ENCODE peak calls at places on chromosomes 1 and 21, in seven cellular contexts. S, V, F, L, D, N and A are unnamed samples.

GRCh38 chr1:150221552-150221951 is 14.4 kb downstream of the ANP32E start:
- DNase-seq in S (peak), V (no peak), F (no peak), L (no peak), D (peak), N (peak), A (peak)

GRCh38 chr1:2348346-2349275 is 42.7 kb downstream of the MORN1 start:
- DNase-seq in S (no peak), V (no peak), F (peak), L (no peak), D (no peak), N (no peak), A (no peak)

GRCh38 chr21:9758888-9759287 is 762.5 kb upstream of the TPTE start:
- DNase-seq in S (no peak), V (no peak), F (no peak), L (no peak), D (no peak), N (no peak), A (no peak)

GRCh38 chr1:77925536-77925935 is 37.1 kb downstream of the NEXN start:
- DNase-seq in S (no peak), V (no peak), F (no peak), L (no peak), D (peak), N (no peak), A (no peak)

GRCh38 chr1:191963781-191964455 is 194.3 kb upstream of the RGS18 start:
- DNase-seq in S (no peak), V (no peak), F (no peak), L (no peak), D (peak), N (no peak), A (peak)

GRCh38 chr21:46205121-46205520 is 20.9 kb upstream of the SPATC1L start:
- DNase-seq in S (no peak), V (no peak), F (no peak), L (no peak), D (no peak), N (no peak), A (no peak)

GRCh38 chr1:112935474-112936289 is 20.3 kb downstream of the SLC16A1 start:
- DNase-seq in S (peak), V (peak), F (no peak), L (peak), D (peak), N (no peak), A (peak)

GRCh38 chr21:45103966-45104520 is 29.7 kb downstream of the ADARB1 start:
- DNase-seq in S (no peak), V (no peak), F (no peak), L (no peak), D (no peak), N (no peak), A (no peak)

GRCh38 chr1:221832617-221833016 is 90.7 kb upstream of the DUSP10 start:
- DNase-seq in S (no peak), V (peak), F (no peak), L (no peak), D (no peak), N (no peak), A (no peak)

DNA sequence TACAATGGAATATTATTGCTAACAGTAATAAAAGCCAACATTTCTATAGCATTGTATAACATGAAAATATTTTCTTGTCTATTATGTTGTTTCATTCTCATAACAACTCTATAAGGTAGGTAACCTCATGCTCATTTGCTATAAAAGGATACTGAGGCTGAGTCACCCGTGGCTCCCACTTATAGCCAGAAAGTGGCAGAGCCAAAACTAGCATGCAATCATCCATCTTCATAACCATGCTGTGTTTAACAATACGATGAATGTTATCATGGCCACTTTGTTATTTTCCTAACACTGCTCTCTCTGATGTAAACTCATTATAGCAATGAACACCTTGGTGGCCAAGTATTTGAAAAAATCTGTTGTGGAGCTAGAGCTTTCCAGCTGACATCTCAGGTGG is 80.8 kb upstream of the JUN start:
- DNase-seq in S (no peak), V (peak), F (no peak), L (no peak), D (peak), N (no peak), A (no peak)
- TF ChIP-seq CTCF in S (no peak), V (no peak), F (no peak), L (no peak), D (no peak), N (no peak), A (no peak)

DNA sequence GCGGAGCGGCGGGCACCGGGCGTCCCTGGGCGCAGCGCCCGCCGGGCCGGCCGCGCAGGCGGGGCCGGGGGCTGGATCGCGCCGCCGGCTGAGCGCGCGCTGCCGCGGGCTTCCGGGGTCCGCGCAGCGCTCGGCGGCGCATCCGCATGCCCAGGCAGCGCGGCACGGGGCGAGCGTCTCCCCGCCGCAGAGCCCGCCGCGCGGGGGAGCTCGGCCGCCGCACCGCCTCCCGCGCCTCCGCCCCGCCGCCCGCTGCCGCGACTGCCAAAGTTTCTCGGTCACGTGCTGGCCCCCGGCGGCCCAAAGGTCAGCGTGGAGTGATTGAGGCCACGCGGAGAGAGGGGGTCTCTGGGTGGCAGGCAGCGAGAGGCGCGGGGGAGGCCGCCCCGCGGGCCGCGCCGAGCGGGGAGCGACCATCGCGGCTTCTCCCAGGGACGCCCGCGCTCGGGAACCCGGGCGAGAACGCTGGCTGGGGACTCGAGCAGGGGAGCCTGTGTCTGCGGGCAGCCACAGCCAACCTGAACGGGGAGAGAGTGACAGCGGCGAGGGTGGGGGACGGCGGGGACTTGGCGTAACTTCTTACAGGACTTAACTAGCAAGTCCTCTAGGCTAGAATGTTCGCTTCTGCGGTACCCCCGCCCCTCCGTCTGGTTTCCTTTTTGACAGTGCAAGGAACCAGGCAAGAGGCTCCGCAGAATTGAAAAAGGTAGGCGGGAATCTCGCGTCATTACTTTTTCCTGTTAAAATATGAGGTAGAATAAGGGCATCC is at the start of gene ILDR2:
- DNase-seq in S (peak), V (peak), F (peak), L (peak), D (peak), N (peak), A (peak)
- TF ChIP-seq EZH2 in S (peak), V (peak), F (no peak), L (no peak), D (peak), N (no peak), A (no peak)

DNA sequence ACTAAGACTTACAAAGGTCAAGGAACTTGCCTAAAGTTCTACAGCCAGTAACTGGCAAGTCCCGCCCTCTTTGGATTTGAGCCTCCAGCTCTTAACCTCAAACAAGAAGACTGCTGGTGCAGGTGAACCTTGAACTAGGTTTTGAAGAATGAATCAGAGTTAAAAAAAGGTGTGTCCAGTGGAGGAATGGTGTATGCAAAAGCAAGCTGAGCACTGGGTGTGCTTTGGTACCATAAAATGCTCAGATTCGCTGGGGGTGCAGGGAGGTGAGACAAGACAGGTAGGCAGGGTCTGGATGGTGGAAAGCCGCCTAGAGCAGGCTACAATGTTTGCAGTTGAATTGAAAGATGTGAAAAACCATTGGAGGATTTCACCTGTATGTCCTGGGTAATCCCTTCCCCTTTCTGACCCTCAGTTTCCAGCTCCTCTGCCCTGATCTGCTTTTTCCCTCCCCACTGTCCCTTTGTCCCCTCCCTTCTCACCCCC is 39.8 kb downstream of the FOXD2 start:
- DNase-seq in S (peak), V (no peak), F (no peak), L (no peak), D (no peak), N (peak), A (no peak)
- H3K27ac ChIP-seq in S (peak), V (no peak), F (no peak), L (no peak), D (no peak), N (peak), A (no peak)

DNA sequence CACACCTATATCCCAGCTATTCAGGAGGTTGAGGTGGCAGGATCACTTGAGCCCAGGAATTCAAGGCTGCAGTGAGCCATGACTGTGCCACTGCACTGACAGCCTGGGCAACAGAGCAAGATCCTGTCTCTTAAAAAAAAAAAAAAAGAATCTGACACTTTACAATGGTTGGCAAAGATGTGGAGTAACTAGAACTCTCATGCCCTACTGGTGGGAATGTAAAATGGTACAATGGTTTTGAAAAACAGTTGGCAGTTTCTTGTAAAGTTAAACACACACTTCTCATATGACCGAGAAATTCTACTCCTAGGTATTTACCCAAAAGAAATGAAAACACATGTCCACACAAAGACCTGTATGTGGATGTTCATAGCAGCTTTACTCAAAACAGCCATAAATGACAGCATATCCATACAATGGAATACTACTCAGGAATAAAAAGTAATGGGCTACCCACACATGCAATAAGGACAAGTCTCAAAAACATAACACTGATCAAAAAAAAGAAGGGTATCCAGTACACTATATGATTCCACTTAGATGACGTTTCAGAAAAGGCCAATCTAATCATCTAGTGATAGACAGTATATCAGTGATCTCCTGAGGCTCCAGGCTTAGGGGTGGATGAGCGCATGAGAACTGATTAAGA is 58.1 kb downstream of the HLCS start:
- DNase-seq in S (peak), V (no peak), F (no peak), L (no peak), D (peak), N (no peak), A (no peak)
- TF ChIP-seq CTCF in S (peak), V (peak), F (no peak), L (no peak), D (peak), N (peak), A (peak)

DNA sequence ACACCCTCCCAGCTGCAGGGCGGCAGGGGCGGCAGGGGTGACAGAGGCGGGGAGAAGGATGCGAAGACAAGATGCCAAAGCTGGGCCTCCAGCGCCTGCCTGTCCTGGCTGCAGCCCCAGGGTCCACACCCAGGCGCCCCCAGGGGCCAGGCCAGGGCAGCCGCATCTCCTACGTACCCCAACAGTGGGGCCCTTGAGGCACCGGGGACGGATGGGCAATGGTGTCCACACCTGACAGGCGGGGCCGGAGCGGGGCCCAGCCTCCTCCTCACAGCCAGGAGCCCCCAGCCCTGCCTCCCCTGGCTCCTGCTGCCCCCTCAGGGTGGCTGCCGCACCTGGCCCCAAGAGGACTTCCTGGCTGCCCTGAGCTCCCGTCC is 7.2 kb downstream of the B3GALT6 start:
- DNase-seq in S (no peak), V (no peak), F (no peak), L (no peak), D (no peak), N (no peak), A (no peak)
- TF ChIP-seq EZH2 in S (no peak), V (no peak), F (no peak), L (no peak), D (no peak), N (no peak), A (no peak)

GRCh38 chr1:243470492-243470891 is 214.7 kb downstream of the SDCCAG8 start:
- DNase-seq in S (no peak), V (no peak), F (peak), L (no peak), D (no peak), N (no peak), A (no peak)

GRCh38 chr1:243473281-243474210 is 217.7 kb downstream of the SDCCAG8 start:
- DNase-seq in S (no peak), V (no peak), F (no peak), L (no peak), D (peak), N (no peak), A (peak)

GRCh38 chr1:243474384-243474851 is 218.6 kb downstream of the SDCCAG8 start:
- DNase-seq in S (no peak), V (no peak), F (peak), L (no peak), D (no peak), N (no peak), A (no peak)

GRCh38 chr1:243471026-243471685 is 215.3 kb downstream of the SDCCAG8 start:
- DNase-seq in S (no peak), V (no peak), F (peak), L (no peak), D (no peak), N (no peak), A (no peak)

DNA sequence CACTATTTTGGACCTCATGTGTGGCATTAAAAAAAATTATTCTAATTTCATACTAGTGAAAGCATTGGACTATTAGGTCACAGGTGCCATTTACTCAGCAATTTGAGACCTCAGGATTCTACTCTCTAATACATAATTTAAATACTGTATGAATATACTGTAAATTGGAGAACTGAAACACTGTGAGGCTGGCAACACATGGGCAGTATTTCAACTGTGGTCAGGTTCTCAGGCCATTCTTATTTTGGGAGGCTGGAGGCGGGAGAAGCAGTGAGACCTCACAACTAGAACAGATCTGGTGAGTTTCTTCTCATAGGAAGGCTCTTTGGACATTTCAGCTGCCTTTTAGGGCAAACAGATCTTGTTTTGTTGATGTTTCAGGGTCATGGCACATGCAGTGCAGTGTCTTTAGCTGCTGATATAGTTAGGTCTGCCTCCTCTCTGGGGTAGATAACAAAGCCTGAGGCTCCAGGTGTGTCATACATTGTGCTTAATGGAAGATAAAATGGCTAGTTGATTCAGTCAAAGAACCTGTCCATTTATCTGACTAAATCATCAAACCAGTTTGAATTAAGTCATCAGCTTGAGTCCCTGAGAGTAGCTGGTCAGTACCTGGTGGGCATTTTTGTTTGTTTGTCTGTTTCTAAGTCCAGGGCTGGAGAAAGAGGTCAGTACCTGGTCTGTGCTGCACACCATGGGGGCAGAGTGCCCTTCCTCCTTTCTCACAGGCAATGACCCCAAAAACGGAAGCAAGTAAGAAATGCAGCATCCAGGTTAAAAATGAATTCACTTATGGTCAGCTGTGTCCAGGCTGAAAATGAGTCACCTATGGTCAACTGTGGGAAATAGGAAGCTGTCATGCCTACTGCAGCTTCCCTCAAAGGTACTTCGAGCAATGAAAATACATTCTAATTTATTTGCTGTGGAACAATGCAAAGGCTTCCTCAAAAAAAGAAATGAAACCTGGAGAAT is 216.2 kb downstream of the SDCCAG8 start:
- DNase-seq in S (peak), V (peak), F (no peak), L (no peak), D (peak), N (no peak), A (no peak)
- H3K27ac ChIP-seq in S (no peak), V (no peak), F (no peak), L (no peak), D (no peak), N (no peak), A (no peak)

DNA sequence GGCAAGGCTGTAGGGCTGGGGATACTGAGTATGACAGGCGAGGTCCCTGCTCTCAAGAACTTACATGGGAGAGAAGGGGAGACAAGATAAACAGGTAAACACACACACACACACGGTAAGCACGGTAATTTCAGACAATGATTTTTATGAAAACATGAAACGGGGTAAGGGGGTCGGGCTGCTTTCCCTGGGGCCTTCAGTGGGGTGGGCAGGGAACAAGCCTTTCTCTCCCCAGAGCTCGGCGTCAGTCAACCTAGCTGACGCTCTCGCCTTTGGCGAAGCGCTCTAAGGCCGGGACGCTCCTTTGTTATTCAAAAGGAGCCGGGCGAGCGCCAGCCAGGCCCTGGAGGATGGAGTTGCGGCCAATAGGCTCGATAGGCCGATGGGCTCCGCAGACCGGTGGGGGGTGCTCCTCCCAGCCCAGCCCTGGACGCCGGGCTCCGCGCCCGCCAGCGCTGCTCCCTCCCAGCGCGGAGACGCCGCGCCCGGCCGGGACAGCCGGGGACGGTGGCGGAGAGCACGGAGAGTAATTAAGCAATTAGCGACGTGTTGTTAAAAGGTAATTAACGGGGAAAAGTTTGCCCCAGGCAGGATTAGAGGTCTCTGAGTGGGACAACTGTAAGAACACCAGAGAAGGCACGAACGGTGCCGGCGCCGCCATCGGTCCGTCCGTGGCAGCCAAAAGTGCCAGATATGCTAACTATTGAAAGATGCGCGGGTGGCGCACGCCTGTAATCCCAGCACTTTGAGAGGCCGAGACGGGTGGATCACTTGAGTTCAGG is 980 bp upstream of the INKA2 start:
- DNase-seq in S (peak), V (peak), F (peak), L (no peak), D (peak), N (peak), A (peak)
- TF ChIP-seq CTCF in S (no peak), V (no peak), F (no peak), L (no peak), D (no peak), N (peak), A (no peak)

GRCh38 chr1:203127672-203128611 is at the start of gene ADORA1:
- DNase-seq in S (peak), V (peak), F (peak), L (no peak), D (peak), N (peak), A (no peak)
- TF ChIP-seq EZH2 in S (no peak), V (no peak), F (peak), L (no peak), D (no peak), N (no peak), A (peak)